ENCODE peak calls at places on chromosomes 2 and 18, in five cellular contexts. Q is MM.1S, H is GM23248, L is neural progenitor cell, T is GM12878. J is an unnamed sample.

GRCh38 chr2:212914392-212914791 is 237.0 kb downstream of the IKZF2 start:
- DNase-seq in Q (no peak), L (no peak), H (peak), T (no peak), J (no peak)

GRCh38 chr2:192585418-192585817 is 390.7 kb upstream of the TMEFF2 start:
- DNase-seq in Q (no peak), T (no peak), H (no peak), L (no peak), J (no peak)

GRCh38 chr2:216557413-216557812 is 58.8 kb downstream of the RPL37A start:
- DNase-seq in Q (no peak), T (no peak), H (no peak), L (peak), J (no peak)

GRCh38 chr2:62287895-62288589 is 92.1 kb downstream of the B3GNT2 start:
- DNase-seq in T (peak), L (no peak), H (peak), Q (peak), J (peak)

GRCh38 chr2:15119722-15120175 is 441.4 kb downstream of the NBAS start:
- DNase-seq in L (no peak), T (no peak), H (no peak), Q (no peak), J (no peak)

GRCh38 chr2:155111070-155111469 is 412.6 kb downstream of the KCNJ3 start:
- DNase-seq in H (no peak), Q (no peak), T (no peak), L (no peak), J (no peak)

GRCh38 chr2:135473567-135473966 is 57.5 kb downstream of the ZRANB3 start:
- DNase-seq in Q (peak), H (peak), L (no peak), T (peak), J (peak)

GRCh38 chr2:222610746-222611145 is 45.1 kb downstream of the FARSB start:
- DNase-seq in T (no peak), L (peak), Q (no peak), H (peak), J (no peak)

GRCh38 chr2:136032192-136032591 is 46.8 kb upstream of the DARS1 start:
- DNase-seq in T (no peak), Q (no peak), L (no peak), H (no peak), J (no peak)

GRCh38 chr2:18232731-18233438 is 327.6 kb downstream of the RDH14 start:
- DNase-seq in L (no peak), T (no peak), Q (no peak), H (peak), J (peak)

GRCh38 chr18:74331404-74331803 is 15.8 kb downstream of the C18orf63 start:
- DNase-seq in L (peak), Q (peak), T (no peak), H (peak), J (peak)

GRCh38 chr18:55786651-55787272 is 198.8 kb upstream of the TCF4 start:
- DNase-seq in Q (no peak), H (peak), L (no peak), T (no peak), J (no peak)

GRCh38 chr2:215324811-215325210 is 13.0 kb downstream of the ATIC start:
- DNase-seq in L (no peak), T (no peak), Q (no peak), H (no peak), J (no peak)

GRCh38 chr2:215332876-215333600 is 21.2 kb downstream of the ATIC start:
- DNase-seq in H (no peak), L (no peak), T (peak), Q (no peak), J (no peak)

GRCh38 chr2:215328066-215328465 is 16.2 kb downstream of the ATIC start:
- DNase-seq in L (no peak), T (no peak), Q (no peak), H (no peak), J (no peak)
- H3K4me2 ChIP-seq in L (no peak), T (no peak), Q (no peak), H (no peak), J (no peak)

GRCh38 chr2:53103661-53104060 is 663.9 kb upstream of the CHAC2 start:
- DNase-seq in L (no peak), H (no peak), T (no peak), Q (no peak), J (no peak)
- H3K4me2 ChIP-seq in L (no peak), H (no peak), T (no peak), Q (no peak), J (no peak)

DNA sequence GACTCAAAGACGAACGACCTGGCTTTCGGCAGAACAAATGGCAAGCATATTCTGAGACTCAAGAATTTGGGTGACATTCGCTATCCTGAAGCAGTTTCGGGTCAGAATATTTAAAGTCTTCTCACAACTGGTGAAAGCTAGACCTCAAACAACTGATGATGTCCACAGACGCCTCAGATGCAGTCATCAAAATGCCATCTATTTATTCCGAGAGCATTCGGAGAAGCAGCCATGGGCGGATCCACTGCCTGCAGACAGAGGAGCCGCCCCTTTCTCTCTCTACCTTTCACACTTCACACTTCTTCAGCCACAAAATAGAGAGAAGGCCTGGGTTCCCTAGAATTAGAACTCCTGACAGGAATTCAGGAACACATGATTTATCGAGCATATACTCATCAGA is 65.8 kb upstream of the CREB1 start:
- DNase-seq in L (no peak), T (no peak), H (peak), Q (no peak), J (no peak)
- H3K4me2 ChIP-seq in L (no peak), T (no peak), H (peak), Q (no peak), J (no peak)

DNA sequence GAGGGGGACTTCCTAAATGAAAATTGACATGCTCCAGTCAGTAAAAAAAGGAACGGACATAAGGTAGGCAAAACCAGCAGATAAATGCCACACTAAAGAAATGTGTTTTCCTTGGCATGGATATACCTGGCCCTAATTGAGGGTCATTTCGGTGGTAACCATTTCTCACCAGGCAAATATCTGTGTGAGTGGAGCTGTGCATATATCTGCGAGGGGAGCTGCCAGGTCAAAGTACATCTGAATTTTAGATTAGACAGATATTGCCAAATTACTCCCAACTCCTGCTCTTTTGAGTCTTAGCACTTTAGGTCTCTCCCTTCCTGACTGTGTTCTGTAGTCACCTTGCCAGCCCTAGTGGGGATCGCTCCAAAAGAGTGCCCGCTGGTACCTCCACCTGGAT is 204.2 kb downstream of the SH3BP4 start:
- DNase-seq in Q (no peak), H (no peak), L (no peak), T (no peak), J (no peak)
- H3K4me2 ChIP-seq in Q (no peak), H (no peak), L (no peak), T (no peak), J (no peak)

GRCh38 chr2:45167885-45168284 is 158.6 kb upstream of the SIX2 start:
- DNase-seq in H (no peak), T (no peak), Q (no peak), L (peak), J (no peak)
- H3K4me2 ChIP-seq in H (no peak), T (no peak), Q (peak), L (peak), J (no peak)

J was measured in mammary epithelial cell.